ENCODE peak calls at places on chromosome 3, in nine cellular contexts. One of them, this sample, is unnamed.

GRCh38 chr3:118932822-118933558 is 101.7 kb downstream of the IGSF11 start:
- DNase-seq in PC-9: no peak
- DNase-seq in C1 segment of cervical spinal cord: peak; percentile 1
- DNase-seq in foreskin fibroblast: no peak
- DNase-seq in pancreas: peak; percentile 59
- DNase-seq in fibroblast of villous mesenchyme: no peak
- DNase-seq in GDM1: no peak
- DNase-seq in naive B cell: no peak
- DNase-seq in left ventricle myocardium inferior: peak; percentile 34
- DNase-seq in this sample: no peak

GRCh38 chr3:45617430-45618080 is 23.0 kb downstream of the LIMD1 start:
- DNase-seq in PC-9: no peak
- DNase-seq in C1 segment of cervical spinal cord: no peak
- DNase-seq in foreskin fibroblast: no peak
- DNase-seq in pancreas: no peak
- DNase-seq in fibroblast of villous mesenchyme: no peak
- DNase-seq in GDM1: no peak
- DNase-seq in naive B cell: no peak
- DNase-seq in left ventricle myocardium inferior: no peak
- DNase-seq in this sample: no peak

GRCh38 chr3:19093084-19093483 is 55.2 kb upstream of the KCNH8 start:
- DNase-seq in PC-9: no peak
- DNase-seq in C1 segment of cervical spinal cord: no peak
- DNase-seq in foreskin fibroblast: no peak
- DNase-seq in pancreas: no peak
- DNase-seq in fibroblast of villous mesenchyme: no peak
- DNase-seq in GDM1: no peak
- DNase-seq in naive B cell: no peak
- DNase-seq in left ventricle myocardium inferior: no peak
- DNase-seq in this sample: no peak

GRCh38 chr3:30227571-30228301 is 378.7 kb upstream of the TGFBR2 start:
- DNase-seq in PC-9: no peak
- DNase-seq in C1 segment of cervical spinal cord: no peak
- DNase-seq in foreskin fibroblast: peak; percentile 84
- DNase-seq in pancreas: no peak
- DNase-seq in fibroblast of villous mesenchyme: peak; percentile 97
- DNase-seq in GDM1: no peak
- DNase-seq in naive B cell: no peak
- DNase-seq in left ventricle myocardium inferior: no peak
- DNase-seq in this sample: no peak

GRCh38 chr3:12193485-12194165 is 34.9 kb upstream of the TIMP4 start:
- DNase-seq in PC-9: peak; percentile 69
- DNase-seq in C1 segment of cervical spinal cord: no peak
- DNase-seq in foreskin fibroblast: peak; percentile 98
- DNase-seq in pancreas: no peak
- DNase-seq in fibroblast of villous mesenchyme: peak; percentile 99
- DNase-seq in GDM1: peak; percentile 19
- DNase-seq in naive B cell: no peak
- DNase-seq in left ventricle myocardium inferior: no peak
- DNase-seq in this sample: no peak

GRCh38 chr3:158111861-158112260 is 2.0 kb downstream of the RSRC1 start:
- DNase-seq in PC-9: no peak
- DNase-seq in C1 segment of cervical spinal cord: no peak
- DNase-seq in foreskin fibroblast: no peak
- DNase-seq in pancreas: no peak
- DNase-seq in fibroblast of villous mesenchyme: no peak
- DNase-seq in GDM1: no peak
- DNase-seq in naive B cell: no peak
- DNase-seq in left ventricle myocardium inferior: no peak
- DNase-seq in this sample: no peak

GRCh38 chr3:55519016-55519415 is 31.9 kb upstream of the WNT5A start:
- DNase-seq in PC-9: peak; percentile 48
- DNase-seq in C1 segment of cervical spinal cord: no peak
- DNase-seq in foreskin fibroblast: no peak
- DNase-seq in pancreas: no peak
- DNase-seq in fibroblast of villous mesenchyme: peak; percentile 11
- DNase-seq in GDM1: no peak
- DNase-seq in naive B cell: no peak
- DNase-seq in left ventricle myocardium inferior: no peak
- DNase-seq in this sample: no peak

GRCh38 chr3:88957751-88958452 is 149.5 kb upstream of the EPHA3 start:
- DNase-seq in PC-9: no peak
- DNase-seq in C1 segment of cervical spinal cord: no peak
- DNase-seq in foreskin fibroblast: peak; percentile 62
- DNase-seq in pancreas: no peak
- DNase-seq in fibroblast of villous mesenchyme: peak; percentile 53
- DNase-seq in GDM1: no peak
- DNase-seq in naive B cell: no peak
- DNase-seq in left ventricle myocardium inferior: no peak
- DNase-seq in this sample: no peak

GRCh38 chr3:27423463-27423862 is 54.3 kb upstream of the NEK10 start:
- DNase-seq in PC-9: no peak
- DNase-seq in C1 segment of cervical spinal cord: no peak
- DNase-seq in foreskin fibroblast: peak; percentile 49
- DNase-seq in pancreas: no peak
- DNase-seq in fibroblast of villous mesenchyme: peak; percentile 31
- DNase-seq in GDM1: no peak
- DNase-seq in naive B cell: no peak
- DNase-seq in left ventricle myocardium inferior: no peak
- DNase-seq in this sample: no peak

GRCh38 chr3:72390841-72391240 is 457.4 kb downstream of the SHQ1 start:
- DNase-seq in PC-9: no peak
- DNase-seq in C1 segment of cervical spinal cord: no peak
- DNase-seq in foreskin fibroblast: no peak
- DNase-seq in pancreas: no peak
- DNase-seq in fibroblast of villous mesenchyme: no peak
- DNase-seq in GDM1: no peak
- DNase-seq in naive B cell: no peak
- DNase-seq in left ventricle myocardium inferior: no peak
- DNase-seq in this sample: no peak

GRCh38 chr3:32219537-32219936 is 18.9 kb upstream of the CMTM8 start:
- DNase-seq in PC-9: no peak
- DNase-seq in C1 segment of cervical spinal cord: no peak
- DNase-seq in foreskin fibroblast: no peak
- DNase-seq in pancreas: no peak
- DNase-seq in fibroblast of villous mesenchyme: no peak
- DNase-seq in GDM1: no peak
- DNase-seq in naive B cell: no peak
- DNase-seq in left ventricle myocardium inferior: no peak
- DNase-seq in this sample: no peak

GRCh38 chr3:128383316-128384235 is 83.1 kb downstream of the DNAJB8 start:
- DNase-seq in PC-9: peak; percentile 95
- DNase-seq in C1 segment of cervical spinal cord: no peak
- DNase-seq in foreskin fibroblast: peak; percentile 66
- DNase-seq in pancreas: peak; percentile 98
- DNase-seq in fibroblast of villous mesenchyme: peak; percentile 72
- DNase-seq in GDM1: peak; percentile 37
- DNase-seq in naive B cell: no peak
- DNase-seq in left ventricle myocardium inferior: peak; percentile 73
- DNase-seq in this sample: no peak

GRCh38 chr3:56998081-56998529 is 62.4 kb upstream of the SPATA12 start:
- DNase-seq in PC-9: no peak
- DNase-seq in C1 segment of cervical spinal cord: no peak
- DNase-seq in foreskin fibroblast: no peak
- DNase-seq in pancreas: no peak
- DNase-seq in fibroblast of villous mesenchyme: no peak
- DNase-seq in GDM1: no peak
- DNase-seq in naive B cell: no peak
- DNase-seq in left ventricle myocardium inferior: no peak
- DNase-seq in this sample: no peak

GRCh38 chr3:2390926-2391532 is 292.4 kb downstream of the CNTN4 start:
- DNase-seq in PC-9: no peak
- DNase-seq in C1 segment of cervical spinal cord: no peak
- DNase-seq in foreskin fibroblast: no peak
- DNase-seq in pancreas: no peak
- DNase-seq in fibroblast of villous mesenchyme: no peak
- DNase-seq in GDM1: no peak
- DNase-seq in naive B cell: no peak
- DNase-seq in left ventricle myocardium inferior: no peak
- DNase-seq in this sample: no peak

GRCh38 chr3:139447486-139447885 is 28.8 kb downstream of the RBP2 start:
- DNase-seq in PC-9: no peak
- DNase-seq in C1 segment of cervical spinal cord: no peak
- DNase-seq in foreskin fibroblast: no peak
- DNase-seq in pancreas: no peak
- DNase-seq in fibroblast of villous mesenchyme: no peak
- DNase-seq in GDM1: no peak
- DNase-seq in naive B cell: no peak
- DNase-seq in left ventricle myocardium inferior: no peak
- DNase-seq in this sample: no peak

GRCh38 chr3:177878192-177878591 is 658.0 kb upstream of the KCNMB2 start:
- DNase-seq in PC-9: no peak
- DNase-seq in C1 segment of cervical spinal cord: no peak
- DNase-seq in foreskin fibroblast: no peak
- DNase-seq in pancreas: no peak
- DNase-seq in fibroblast of villous mesenchyme: peak; percentile 59
- DNase-seq in GDM1: no peak
- DNase-seq in naive B cell: no peak
- DNase-seq in left ventricle myocardium inferior: no peak
- DNase-seq in this sample: no peak

GRCh38 chr3:152348436-152349177 is 79.9 kb downstream of the MBNL1 start:
- DNase-seq in PC-9: no peak
- DNase-seq in C1 segment of cervical spinal cord: no peak
- DNase-seq in foreskin fibroblast: no peak
- DNase-seq in pancreas: no peak
- DNase-seq in fibroblast of villous mesenchyme: no peak
- DNase-seq in GDM1: no peak
- DNase-seq in naive B cell: no peak
- DNase-seq in left ventricle myocardium inferior: no peak
- DNase-seq in this sample: no peak

GRCh38 chr3:124671123-124671522 is 59.1 kb upstream of the UMPS start:
- DNase-seq in PC-9: no peak
- DNase-seq in C1 segment of cervical spinal cord: no peak
- DNase-seq in foreskin fibroblast: no peak
- DNase-seq in pancreas: no peak
- DNase-seq in fibroblast of villous mesenchyme: no peak
- DNase-seq in GDM1: peak; percentile 58
- DNase-seq in naive B cell: no peak
- DNase-seq in left ventricle myocardium inferior: no peak
- DNase-seq in this sample: no peak

GRCh38 chr3:147816770-147817169 is 407.6 kb downstream of the ZIC1 start:
- DNase-seq in PC-9: peak; percentile 70
- DNase-seq in C1 segment of cervical spinal cord: no peak
- DNase-seq in foreskin fibroblast: no peak
- DNase-seq in pancreas: no peak
- DNase-seq in fibroblast of villous mesenchyme: peak; percentile 5
- DNase-seq in GDM1: no peak
- DNase-seq in naive B cell: no peak
- DNase-seq in left ventricle myocardium inferior: peak; percentile 42
- DNase-seq in this sample: no peak

GRCh38 chr3:123658118-123658859 is 73.4 kb upstream of the HACD2 start:
- DNase-seq in PC-9: no peak
- DNase-seq in C1 segment of cervical spinal cord: no peak
- DNase-seq in foreskin fibroblast: peak; percentile 80
- DNase-seq in pancreas: no peak
- DNase-seq in fibroblast of villous mesenchyme: peak; percentile 53
- DNase-seq in GDM1: no peak
- DNase-seq in naive B cell: no peak
- DNase-seq in left ventricle myocardium inferior: peak; percentile 48
- DNase-seq in this sample: no peak

GRCh38 chr3:146493221-146493620 is 23.9 kb upstream of the PLSCR2 start:
- DNase-seq in PC-9: no peak
- DNase-seq in C1 segment of cervical spinal cord: no peak
- DNase-seq in foreskin fibroblast: no peak
- DNase-seq in pancreas: no peak
- DNase-seq in fibroblast of villous mesenchyme: peak; percentile 62
- DNase-seq in GDM1: no peak
- DNase-seq in naive B cell: no peak
- DNase-seq in left ventricle myocardium inferior: no peak
- DNase-seq in this sample: no peak

GRCh38 chr3:50212971-50213370 is 7.9 kb downstream of the SLC38A3 start:
- DNase-seq in PC-9: no peak
- DNase-seq in C1 segment of cervical spinal cord: no peak
- DNase-seq in foreskin fibroblast: no peak
- DNase-seq in pancreas: no peak
- DNase-seq in fibroblast of villous mesenchyme: no peak
- DNase-seq in GDM1: no peak
- DNase-seq in naive B cell: no peak
- DNase-seq in left ventricle myocardium inferior: no peak
- DNase-seq in this sample: no peak

GRCh38 chr3:44136421-44136820 is 105.3 kb upstream of the TOPAZ1 start:
- DNase-seq in PC-9: no peak
- DNase-seq in C1 segment of cervical spinal cord: no peak
- DNase-seq in foreskin fibroblast: peak; percentile 7
- DNase-seq in pancreas: no peak
- DNase-seq in fibroblast of villous mesenchyme: peak; percentile 7
- DNase-seq in GDM1: no peak
- DNase-seq in naive B cell: no peak
- DNase-seq in left ventricle myocardium inferior: no peak
- DNase-seq in this sample: no peak

GRCh38 chr3:148534089-148534988 is 163.4 kb upstream of the AGTR1 start:
- DNase-seq in PC-9: no peak
- DNase-seq in C1 segment of cervical spinal cord: no peak
- DNase-seq in foreskin fibroblast: no peak
- DNase-seq in pancreas: no peak
- DNase-seq in fibroblast of villous mesenchyme: no peak
- DNase-seq in GDM1: no peak
- DNase-seq in naive B cell: no peak
- DNase-seq in left ventricle myocardium inferior: no peak
- DNase-seq in this sample: peak; percentile 24

GRCh38 chr3:186821429-186822367 is 15.4 kb upstream of the RFC4 start:
- DNase-seq in PC-9: no peak
- DNase-seq in C1 segment of cervical spinal cord: no peak
- DNase-seq in foreskin fibroblast: peak; percentile 62
- DNase-seq in pancreas: no peak
- DNase-seq in fibroblast of villous mesenchyme: peak; percentile 70
- DNase-seq in GDM1: no peak
- DNase-seq in naive B cell: peak; percentile 41
- DNase-seq in left ventricle myocardium inferior: no peak
- DNase-seq in this sample: peak; percentile 47

GRCh38 chr3:129567176-129567705 is 24.3 kb downstream of the H1-8 start:
- DNase-seq in PC-9: no peak
- DNase-seq in C1 segment of cervical spinal cord: no peak
- DNase-seq in foreskin fibroblast: no peak
- DNase-seq in pancreas: no peak
- DNase-seq in fibroblast of villous mesenchyme: peak; percentile 47
- DNase-seq in GDM1: no peak
- DNase-seq in naive B cell: no peak
- DNase-seq in left ventricle myocardium inferior: peak; percentile 56
- DNase-seq in this sample: no peak

GRCh38 chr3:101518421-101518871 is 5.4 kb upstream of the SENP7 start:
- DNase-seq in PC-9: peak; percentile 26
- DNase-seq in C1 segment of cervical spinal cord: no peak
- DNase-seq in foreskin fibroblast: no peak
- DNase-seq in pancreas: no peak
- DNase-seq in fibroblast of villous mesenchyme: no peak
- DNase-seq in GDM1: no peak
- DNase-seq in naive B cell: no peak
- DNase-seq in left ventricle myocardium inferior: no peak
- DNase-seq in this sample: no peak

GRCh38 chr3:78879516-78879860 is 888.3 kb downstream of the ROBO1 start:
- DNase-seq in PC-9: no peak
- DNase-seq in C1 segment of cervical spinal cord: no peak
- DNase-seq in foreskin fibroblast: no peak
- DNase-seq in pancreas: no peak
- DNase-seq in fibroblast of villous mesenchyme: no peak
- DNase-seq in GDM1: no peak
- DNase-seq in naive B cell: no peak
- DNase-seq in left ventricle myocardium inferior: no peak
- DNase-seq in this sample: no peak

GRCh38 chr3:10666621-10667020 is 149.4 kb upstream of the SLC6A11 start:
- DNase-seq in PC-9: no peak
- DNase-seq in C1 segment of cervical spinal cord: no peak
- DNase-seq in foreskin fibroblast: no peak
- DNase-seq in pancreas: no peak
- DNase-seq in fibroblast of villous mesenchyme: no peak
- DNase-seq in GDM1: no peak
- DNase-seq in naive B cell: no peak
- DNase-seq in left ventricle myocardium inferior: peak; percentile 46
- DNase-seq in this sample: no peak

GRCh38 chr3:141915016-141915415 is 38.6 kb downstream of the ATP1B3 start:
- DNase-seq in PC-9: no peak
- DNase-seq in C1 segment of cervical spinal cord: no peak
- DNase-seq in foreskin fibroblast: no peak
- DNase-seq in pancreas: no peak
- DNase-seq in fibroblast of villous mesenchyme: no peak
- DNase-seq in GDM1: no peak
- DNase-seq in naive B cell: no peak
- DNase-seq in left ventricle myocardium inferior: no peak
- DNase-seq in this sample: no peak

GRCh38 chr3:19954676-19955075 is 7.8 kb downstream of the RAB5A start:
- DNase-seq in PC-9: no peak
- DNase-seq in C1 segment of cervical spinal cord: no peak
- DNase-seq in foreskin fibroblast: no peak
- DNase-seq in pancreas: no peak
- DNase-seq in fibroblast of villous mesenchyme: no peak
- DNase-seq in GDM1: no peak
- DNase-seq in naive B cell: no peak
- DNase-seq in left ventricle myocardium inferior: no peak
- DNase-seq in this sample: no peak